ENCODE peak calls at places on chromosomes 16 and 17, in six cellular contexts. J is mesenchymal stem cell, E is GM12878, V is SK-N-SH, S is neural progenitor cell, Z is astrocyte. C is an unnamed sample.

GRCh38 chr17:78618264-78619066 is 41.3 kb upstream of the DNAH17 start:
- DNase-seq in V (no peak), E (no peak), S (no peak), J (no peak), Z (no peak), C (no peak)

GRCh38 chr16:24819462-24820040 is 26.2 kb upstream of the SLC5A11 start:
- DNase-seq in Z (no peak), J (no peak), E (no peak), S (no peak), V (no peak), C (no peak)

GRCh38 chr16:31876955-31877828 is 3.6 kb downstream of the ZNF267 start:
- DNase-seq in Z (peak; percentile 94), V (no peak), J (peak; percentile 95), E (peak; percentile 94), S (no peak), C (peak; percentile 80)

GRCh38 chr17:56594528-56595418 is 1.3 kb downstream of the NOG start:
- DNase-seq in J (peak; percentile 56), Z (no peak), S (peak; percentile 63), V (no peak), E (no peak), C (peak; percentile 56)

GRCh38 chr17:27247071-27247957 is 46.6 kb upstream of the WSB1 start:
- DNase-seq in E (no peak), V (no peak), J (peak; percentile 74), Z (peak; percentile 66), S (no peak), C (peak; percentile 98)

GRCh38 chr17:46191332-46192210 is 1.7 kb downstream of the KANSL1 start:
- DNase-seq in E (no peak), V (peak; percentile 71), J (peak; percentile 77), S (peak; percentile 74), Z (no peak), C (peak; percentile 32)

GRCh38 chr17:4592240-4593005 is 8.1 kb downstream of the SMTNL2 start:
- DNase-seq in J (no peak), S (no peak), E (no peak), V (no peak), Z (no peak), C (no peak)

GRCh38 chr16:24771132-24771778 is 41.8 kb downstream of the TNRC6A start:
- DNase-seq in V (no peak), E (no peak), Z (peak; percentile 36), S (no peak), J (peak; percentile 71), C (peak; percentile 20)

GRCh38 chr17:65455154-65455971 is 106.1 kb downstream of the AXIN2 start:
- DNase-seq in V (no peak), J (no peak), E (no peak), Z (no peak), S (no peak), C (no peak)

GRCh38 chr16:86732621-86733297 is 154.4 kb downstream of the FOXL1 start:
- DNase-seq in Z (peak; percentile 80), E (no peak), V (no peak), J (peak; percentile 27), S (peak; percentile 81), C (no peak)

GRCh38 chr17:6476834-6477210 is 32.6 kb downstream of the PIMREG start:
- DNase-seq in E (no peak), J (no peak), Z (no peak), V (no peak), S (no peak), C (no peak)

GRCh38 chr16:6694636-6695035 is 638.0 kb upstream of the RBFOX1 start:
- DNase-seq in Z (no peak), S (no peak), E (no peak), V (no peak), J (no peak), C (no peak)

GRCh38 chr16:24204150-24204665 is 51.9 kb upstream of the CACNG3 start:
- DNase-seq in S (no peak), V (no peak), J (no peak), Z (no peak), E (no peak), C (no peak)

GRCh38 chr17:32142038-32142856 is at the start of gene RHOT1:
- DNase-seq in J (peak; percentile 94), Z (peak; percentile 88), S (peak; percentile 92), V (peak; percentile 91), E (peak; percentile 36), C (peak; percentile 77)

GRCh38 chr17:19417611-19418010 is 6.6 kb downstream of the RNF112 start:
- DNase-seq in S (no peak), V (no peak), J (no peak), E (no peak), Z (no peak), C (no peak)

GRCh38 chr17:50923611-50924010 is 57.5 kb upstream of the TOB1 start:
- DNase-seq in Z (no peak), E (no peak), S (no peak), V (peak; percentile 76), J (no peak), C (no peak)

GRCh38 chr16:72099377-72099818 is 5.8 kb downstream of the DHX38 start:
- DNase-seq in J (peak; percentile 68), V (peak; percentile 78), E (peak; percentile 13), S (peak; percentile 76), Z (peak; percentile 15), C (peak; percentile 63)
- H3K9ac ChIP-seq in J (no peak overlapping the region), V (no peak overlapping the region), E (no peak overlapping the region), S (no peak overlapping the region), Z (no peak overlapping the region), C (no peak overlapping the region)

DNA sequence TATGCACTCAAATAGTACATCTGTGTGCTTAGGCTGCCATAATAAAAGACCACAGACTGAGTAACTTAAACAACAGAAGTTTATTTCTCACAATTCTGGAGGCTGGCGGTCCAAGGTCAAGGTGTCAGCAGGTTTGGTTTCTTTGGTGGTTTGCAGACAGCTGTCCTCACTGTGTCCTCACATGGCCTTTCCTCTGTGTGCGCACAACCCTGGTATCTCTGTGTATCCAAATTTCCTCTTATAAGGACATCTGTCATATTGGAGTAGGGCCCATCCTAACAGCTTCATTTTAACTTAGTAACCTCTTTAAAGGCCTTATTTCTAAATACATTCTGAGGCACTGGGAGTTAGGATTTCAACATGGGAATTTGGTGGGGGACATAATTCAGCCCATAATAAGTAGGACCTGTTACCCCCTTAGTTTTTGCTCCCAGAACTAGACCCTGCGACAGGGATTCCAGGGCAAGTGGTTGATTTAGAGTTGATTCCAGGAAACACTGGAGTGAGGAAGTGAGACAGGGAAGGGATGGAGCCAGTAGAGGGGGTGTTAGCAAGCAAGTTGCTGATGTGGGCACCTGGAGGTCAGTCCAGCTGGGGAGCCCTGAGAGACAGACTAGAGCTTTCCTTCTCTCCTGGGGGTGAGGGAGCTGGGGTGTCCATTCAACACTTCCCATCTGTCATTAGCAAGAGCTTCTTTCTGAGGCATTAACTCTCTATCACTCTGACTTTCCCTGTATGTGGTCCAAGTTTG is 10.9 kb upstream of the ALKBH5 start:
- DNase-seq in S (no peak), V (peak; percentile 20), E (no peak), J (no peak), Z (no peak), C (no peak)
- H3K4me2 ChIP-seq in S (no peak overlapping the region), V (no peak overlapping the region), E (no peak overlapping the region), J (no peak overlapping the region), Z (no peak overlapping the region), C (no peak overlapping the region)

DNA sequence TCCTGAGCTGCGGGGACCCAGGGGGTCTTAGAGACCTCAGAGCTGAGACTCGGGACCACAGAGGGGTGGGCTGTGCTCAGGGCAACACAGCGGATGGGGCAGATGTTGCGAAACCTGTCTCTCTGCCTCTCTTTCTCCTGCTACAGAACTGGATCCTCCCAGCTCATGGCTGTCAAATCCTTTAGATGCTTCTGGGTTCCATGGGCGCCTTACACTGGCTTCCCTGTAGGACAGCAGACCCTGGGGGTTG is 288.9 kb downstream of the SEC14L1 start:
- DNase-seq in J (no peak), E (no peak), V (no peak), S (no peak), Z (no peak), C (no peak)
- H3K9ac ChIP-seq in J (peak overlapping the region; percentile 82), E (no peak overlapping the region), V (peak overlapping the region; percentile 16), S (no peak overlapping the region), Z (peak overlapping the region; percentile 50), C (no peak overlapping the region)

GRCh38 chr17:81939881-81940385 is 2.8 kb upstream of the PYCR1 start:
- DNase-seq in J (no peak), S (no peak), Z (no peak), E (no peak), V (no peak), C (no peak)
- H3K4me2 ChIP-seq in J (no peak overlapping the region), S (no peak overlapping the region), Z (no peak overlapping the region), E (no peak overlapping the region), V (no peak overlapping the region), C (no peak overlapping the region)

GRCh38 chr16:1097800-1098199 is 1.8 kb upstream of the C1QTNF8 start:
- DNase-seq in E (no peak), S (no peak), J (no peak), Z (no peak), V (no peak), C (no peak)
- H3K9ac ChIP-seq in E (no peak overlapping the region), S (no peak overlapping the region), J (no peak overlapping the region), Z (no peak overlapping the region), V (no peak overlapping the region), C (no peak overlapping the region)

C was measured in PC-3.